ENCODE peak calls at places on chromosomes 5 and 9, in six cellular contexts. Z, J, B, D, K and F are unnamed samples.
A peak's percentile ranks its signal among the peaks of the same experiment; 100 is the strongest.

GRCh38 chr9:21252727-21253547 is 13.1 kb upstream of the IFNA14 start:
- DNase-seq in Z (no peak), J (peak; percentile 40), B (peak; percentile 65), D (no peak), K (no peak), F (no peak)

GRCh38 chr5:54646285-54647101 is 128.9 kb downstream of the SNX18 start:
- DNase-seq in Z (peak; percentile 50), J (peak; percentile 89), B (peak; percentile 64), D (peak; percentile 94), K (peak; percentile 96), F (no peak)

GRCh38 chr9:136011703-136012496 is 50.7 kb upstream of the UBAC1 start:
- DNase-seq in Z (peak; percentile 66), J (no peak), B (no peak), D (peak; percentile 90), K (no peak), F (no peak)

GRCh38 chr9:21392270-21392669 is 7.1 kb upstream of the IFNA2 start:
- DNase-seq in Z (no peak), J (peak; percentile 37), B (peak; percentile 39), D (no peak), K (no peak), F (peak; percentile 2)

GRCh38 chr9:129111762-129112151 is 542 bp downstream of the PTPA start:
- DNase-seq in Z (peak; percentile 48), J (no peak), B (peak; percentile 62), D (no peak), K (no peak), F (no peak)

GRCh38 chr9:3868012-3868411 is 342.2 kb upstream of the RFX3 start:
- DNase-seq in Z (no peak), J (peak; percentile 27), B (no peak), D (no peak), K (no peak), F (no peak)

GRCh38 chr5:116273458-116274242 is 188.8 kb downstream of the COMMD10 start:
- DNase-seq in Z (no peak), J (no peak), B (no peak), D (no peak), K (no peak), F (peak; percentile 12)

GRCh38 chr9:16150501-16150900 is 597.7 kb downstream of the CCDC171 start:
- DNase-seq in Z (peak; percentile 33), J (no peak), B (no peak), D (no peak), K (no peak), F (no peak)

GRCh38 chr5:54630738-54631369 is 113.3 kb downstream of the SNX18 start:
- DNase-seq in Z (no peak), J (no peak), B (no peak), D (no peak), K (peak; percentile 79), F (no peak)

GRCh38 chr5:177508217-177508611 is 1.4 kb downstream of the DOK3 start:
- DNase-seq in Z (no peak), J (no peak), B (no peak), D (no peak), K (no peak), F (no peak)
- H3K4me3 ChIP-seq in Z (no peak overlapping the region), J (no peak overlapping the region), B (no peak overlapping the region), D (peak overlapping the region; percentile 37), K (peak overlapping the region; percentile 54), F (no peak overlapping the region)

GRCh38 chr9:64773491-64773931 is 511.5 kb downstream of the FOXD4L5 start:
- DNase-seq in Z (no peak), J (no peak), B (no peak), D (no peak), K (peak; percentile 38), F (no peak)
- H3K4me3 ChIP-seq in Z (no peak overlapping the region), J (peak overlapping the region; percentile 21), B (peak overlapping the region; percentile 52), D (peak overlapping the region; percentile 49), K (peak overlapping the region; percentile 59), F (peak overlapping the region; percentile 11)

GRCh38 chr5:139494256-139494655 is 11.7 kb upstream of the STING1 start:
- DNase-seq in Z (no peak), J (no peak), B (no peak), D (no peak), K (no peak), F (no peak)

GRCh38 chr5:139494832-139495231 is 12.3 kb upstream of the STING1 start:
- DNase-seq in Z (no peak), J (peak; percentile 68), B (no peak), D (no peak), K (no peak), F (no peak)

GRCh38 chr5:139495644-139496435 is 13.3 kb upstream of the STING1 start:
- DNase-seq in Z (no peak), J (peak; percentile 88), B (no peak), D (no peak), K (no peak), F (no peak)

GRCh38 chr5:139488269-139488668 is 5.7 kb upstream of the STING1 start:
- DNase-seq in Z (no peak), J (no peak), B (no peak), D (no peak), K (no peak), F (no peak)

DNA sequence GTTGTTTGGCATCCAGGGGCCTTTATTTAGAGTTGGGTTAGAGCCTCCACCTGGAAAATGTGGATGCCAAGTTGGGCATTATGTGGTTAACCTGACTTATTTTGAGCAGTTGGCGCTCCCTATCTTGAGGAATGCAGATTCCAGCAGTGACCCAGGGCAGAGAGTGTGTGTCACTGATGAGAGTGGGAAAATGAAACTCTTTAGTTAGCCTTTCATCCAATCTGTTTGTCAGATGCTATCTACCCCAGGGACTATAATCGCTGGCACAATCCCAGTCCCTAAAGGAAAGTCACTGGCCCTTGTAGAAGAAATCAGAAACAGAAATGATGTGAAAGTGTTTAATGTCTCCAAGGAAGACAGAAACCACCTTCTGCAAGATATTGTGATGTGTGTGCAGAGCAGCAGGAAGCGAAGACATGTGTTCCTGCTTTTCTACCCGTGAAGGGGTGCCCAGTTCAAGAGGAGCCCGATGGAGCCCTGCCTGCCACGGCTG is 10.2 kb upstream of the STING1 start:
- DNase-seq in Z (no peak), J (no peak), B (no peak), D (no peak), K (no peak), F (no peak)
- H3K4me3 ChIP-seq in Z (no peak overlapping the region), J (no peak overlapping the region), B (no peak overlapping the region), D (no peak overlapping the region), K (peak overlapping the region; percentile 37), F (no peak overlapping the region)

GRCh38 chr5:141373673-141374317 is at the start of gene PCDHGA6:
- DNase-seq in Z (no peak), J (peak; percentile 29), B (no peak), D (no peak), K (no peak), F (no peak)
- H3K4me3 ChIP-seq in Z (no peak within 1 kb of the TSS), J (peak within 1 kb of the TSS; percentile 19), B (no peak within 1 kb of the TSS), D (peak within 1 kb of the TSS; percentile 35), K (peak within 1 kb of the TSS; percentile 49), F (peak within 1 kb of the TSS; percentile 36)

GRCh38 chr9:121067655-121068054 is 7.1 kb upstream of the CNTRL start:
- DNase-seq in Z (no peak), J (no peak), B (no peak), D (no peak), K (no peak), F (no peak)

GRCh38 chr9:121074370-121075250 is at the start of gene CNTRL:
- DNase-seq in Z (peak; percentile 87), J (peak; percentile 66), B (peak; percentile 96), D (peak; percentile 91), K (peak; percentile 95), F (peak; percentile 36)

GRCh38 chr9:121071356-121071755 is 3.4 kb upstream of the CNTRL start:
- DNase-seq in Z (no peak), J (no peak), B (no peak), D (no peak), K (no peak), F (no peak)

GRCh38 chr9:121075251-121076036 is 689 bp downstream of the CNTRL start:
- DNase-seq in Z (no peak), J (peak; percentile 38), B (peak; percentile 28), D (no peak), K (no peak), F (peak; percentile 15)

DNA sequence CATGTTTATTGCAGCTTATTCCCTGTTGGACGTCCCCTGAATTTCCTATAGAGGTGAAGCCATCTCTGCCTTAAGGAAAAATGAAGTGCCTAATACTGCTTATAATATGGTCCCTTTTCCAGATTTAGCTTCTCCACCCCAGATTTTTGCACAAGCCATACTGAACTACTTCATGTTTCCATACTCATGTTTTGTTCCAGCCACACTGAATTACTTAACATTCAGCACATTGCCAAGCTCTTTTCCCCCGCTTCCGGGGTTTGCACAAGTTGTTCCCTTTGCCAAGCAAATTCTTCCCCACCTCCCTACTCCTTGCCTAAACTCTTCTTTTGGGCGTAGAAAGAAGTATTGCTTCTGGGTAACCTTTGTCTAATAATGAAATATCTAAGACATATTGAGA is 1.7 kb upstream of the CNTRL start:
- DNase-seq in Z (peak; percentile 29), J (peak; percentile 17), B (no peak), D (peak; percentile 90), K (peak; percentile 84), F (peak; percentile 66)
- H3K4me3 ChIP-seq in Z (no peak overlapping the region), J (no peak overlapping the region), B (no peak overlapping the region), D (peak overlapping the region; percentile 1), K (peak overlapping the region; percentile 89), F (peak overlapping the region; percentile 10)

DNA sequence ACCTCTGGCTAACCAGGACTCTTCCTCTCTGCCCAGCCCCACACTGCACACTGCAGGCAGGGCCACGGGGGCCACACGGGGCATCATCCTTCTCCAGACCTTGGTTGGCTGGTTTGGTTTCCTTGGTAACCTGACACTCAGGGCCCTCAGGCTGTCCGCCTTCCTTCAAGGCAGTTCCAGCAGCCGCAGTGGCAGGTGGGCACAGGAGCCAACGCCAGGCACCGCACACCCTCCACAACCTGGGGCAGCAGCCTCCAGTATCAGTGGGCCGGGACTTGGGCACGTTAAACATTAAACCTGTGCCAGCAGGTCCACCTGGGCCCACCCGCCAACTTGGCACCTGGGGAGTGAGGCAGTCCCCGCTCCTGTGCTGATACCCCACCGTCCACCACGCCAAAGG is 1.9 kb downstream of the NPDC1 start:
- DNase-seq in Z (peak; percentile 56), J (no peak), B (no peak), D (no peak), K (no peak), F (no peak)
- H3K4me3 ChIP-seq in Z (no peak overlapping the region), J (no peak overlapping the region), B (no peak overlapping the region), D (peak overlapping the region; percentile 60), K (peak overlapping the region; percentile 81), F (peak overlapping the region; percentile 74)